ENCODE peak calls at places on chromosomes 1 and 21, in five cellular contexts. One of them, this sample, is unnamed.

GRCh38 chr1:203306089-203306969 is 1.0 kb downstream of the BTG2 start:
- DNase-seq in activated B cell treated with CpG ODN at 0.5 μM for 24 hours: no peak
- DNase-seq in heart left ventricle: peak; percentile 87
- DNase-seq in cardiac muscle cell: peak; percentile 91
- DNase-seq in coronary artery: peak; percentile 94
- DNase-seq in this sample: no peak

GRCh38 chr1:101137144-101138126 is 99.4 kb upstream of the S1PR1 start:
- DNase-seq in activated B cell treated with CpG ODN at 0.5 μM for 24 hours: no peak
- DNase-seq in heart left ventricle: no peak
- DNase-seq in cardiac muscle cell: peak; percentile 89
- DNase-seq in coronary artery: no peak
- DNase-seq in this sample: no peak

GRCh38 chr1:60874703-60875102 is 207.7 kb upstream of the NFIA start:
- DNase-seq in activated B cell treated with CpG ODN at 0.5 μM for 24 hours: no peak
- DNase-seq in heart left ventricle: no peak
- DNase-seq in cardiac muscle cell: peak; percentile 70
- DNase-seq in coronary artery: no peak
- DNase-seq in this sample: no peak

GRCh38 chr1:200041337-200042118 is 14.0 kb downstream of the NR5A2 start:
- DNase-seq in activated B cell treated with CpG ODN at 0.5 μM for 24 hours: no peak
- DNase-seq in heart left ventricle: no peak
- DNase-seq in cardiac muscle cell: no peak
- DNase-seq in coronary artery: peak; percentile 35
- DNase-seq in this sample: no peak

GRCh38 chr1:224852901-224853568 is 76.4 kb upstream of the DNAH14 start:
- DNase-seq in activated B cell treated with CpG ODN at 0.5 μM for 24 hours: no peak
- DNase-seq in heart left ventricle: no peak
- DNase-seq in cardiac muscle cell: peak; percentile 76
- DNase-seq in coronary artery: no peak
- DNase-seq in this sample: peak; percentile 24

GRCh38 chr1:60035925-60036324 is 37.6 kb downstream of the C1orf87 start:
- DNase-seq in activated B cell treated with CpG ODN at 0.5 μM for 24 hours: no peak
- DNase-seq in heart left ventricle: no peak
- DNase-seq in cardiac muscle cell: peak; percentile 3
- DNase-seq in coronary artery: no peak
- DNase-seq in this sample: no peak

GRCh38 chr1:163528710-163529348 is 207.1 kb downstream of the NUF2 start:
- DNase-seq in activated B cell treated with CpG ODN at 0.5 μM for 24 hours: no peak
- DNase-seq in heart left ventricle: no peak
- DNase-seq in cardiac muscle cell: peak; percentile 44
- DNase-seq in coronary artery: no peak
- DNase-seq in this sample: no peak

GRCh38 chr1:182779530-182779929 is 10.0 kb upstream of the NPL start:
- DNase-seq in activated B cell treated with CpG ODN at 0.5 μM for 24 hours: no peak
- DNase-seq in heart left ventricle: no peak
- DNase-seq in cardiac muscle cell: no peak
- DNase-seq in coronary artery: no peak
- DNase-seq in this sample: no peak

GRCh38 chr21:43188712-43189151 is 19.9 kb downstream of the CRYAA start:
- DNase-seq in activated B cell treated with CpG ODN at 0.5 μM for 24 hours: no peak
- DNase-seq in heart left ventricle: peak; percentile 58
- DNase-seq in cardiac muscle cell: no peak
- DNase-seq in coronary artery: peak; percentile 79
- DNase-seq in this sample: no peak

GRCh38 chr1:64759968-64760367 is 15.1 kb downstream of the RAVER2 start:
- DNase-seq in activated B cell treated with CpG ODN at 0.5 μM for 24 hours: no peak
- DNase-seq in heart left ventricle: no peak
- DNase-seq in cardiac muscle cell: no peak
- DNase-seq in coronary artery: no peak
- DNase-seq in this sample: no peak

GRCh38 chr1:18875107-18875795 is 15.8 kb upstream of the TAS1R2 start:
- DNase-seq in activated B cell treated with CpG ODN at 0.5 μM for 24 hours: peak; percentile 48
- DNase-seq in heart left ventricle: peak; percentile 88
- DNase-seq in cardiac muscle cell: peak; percentile 91
- DNase-seq in coronary artery: peak; percentile 86
- DNase-seq in this sample: peak; percentile 84

GRCh38 chr21:44982558-44983244 is 42.9 kb downstream of the SLX9 start:
- DNase-seq in activated B cell treated with CpG ODN at 0.5 μM for 24 hours: no peak
- DNase-seq in heart left ventricle: peak; percentile 73
- DNase-seq in cardiac muscle cell: peak; percentile 92
- DNase-seq in coronary artery: peak; percentile 97
- DNase-seq in this sample: no peak

GRCh38 chr21:25885405-25885804 is 150.6 kb downstream of the GABPA start:
- DNase-seq in activated B cell treated with CpG ODN at 0.5 μM for 24 hours: no peak
- DNase-seq in heart left ventricle: no peak
- DNase-seq in cardiac muscle cell: no peak
- DNase-seq in coronary artery: no peak
- DNase-seq in this sample: no peak

GRCh38 chr1:208951908-208952307 is 631.6 kb upstream of the CAMK1G start:
- DNase-seq in activated B cell treated with CpG ODN at 0.5 μM for 24 hours: no peak
- DNase-seq in heart left ventricle: no peak
- DNase-seq in cardiac muscle cell: no peak
- DNase-seq in coronary artery: no peak
- DNase-seq in this sample: no peak

DNA sequence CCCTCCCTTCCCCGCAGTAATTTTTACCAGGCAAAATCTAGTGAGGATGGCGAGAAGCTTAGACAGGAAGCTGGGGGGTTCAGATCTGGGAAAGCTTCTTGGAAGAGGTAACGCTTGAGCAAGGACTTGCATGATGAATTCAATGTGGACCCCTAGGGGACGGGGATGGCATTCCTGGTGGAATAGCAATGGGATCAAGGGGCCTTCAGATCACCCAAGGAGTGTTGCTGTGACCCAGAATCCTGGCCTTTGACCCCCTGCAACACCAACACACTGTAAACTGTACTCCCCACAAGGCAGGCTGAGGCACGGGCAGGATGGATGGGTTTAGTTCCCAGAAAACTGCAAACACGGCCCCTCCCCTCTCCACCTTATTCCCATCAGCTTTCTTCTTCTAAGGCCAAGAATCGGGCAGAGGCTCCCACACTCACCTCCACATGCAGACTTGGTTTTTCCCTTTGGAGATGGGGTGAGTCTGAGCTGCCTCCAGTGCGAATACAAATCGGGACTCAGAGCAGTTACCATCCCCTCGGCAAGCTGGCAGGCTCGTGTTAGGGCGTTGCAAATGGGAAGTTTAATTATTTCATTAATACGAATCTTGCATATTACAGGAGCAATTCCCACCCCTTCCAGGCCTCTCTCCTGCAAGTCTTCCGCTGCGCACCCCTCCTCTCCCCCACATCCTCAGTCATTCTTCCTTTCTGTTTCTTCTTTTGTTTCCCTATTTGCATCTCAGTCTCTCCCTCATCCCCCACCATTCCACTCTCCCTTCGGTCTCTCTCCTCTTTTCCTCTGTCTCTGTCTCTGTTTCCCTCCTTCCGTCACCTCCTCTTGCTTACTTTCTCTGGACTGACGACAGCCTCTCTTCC is 20.2 kb downstream of the DISP3 start:
- DNase-seq in activated B cell treated with CpG ODN at 0.5 μM for 24 hours: no peak
- DNase-seq in heart left ventricle: no peak
- DNase-seq in cardiac muscle cell: no peak
- DNase-seq in coronary artery: no peak
- DNase-seq in this sample: no peak
- TF ChIP-seq CTCF in activated B cell treated with CpG ODN at 0.5 μM for 24 hours: no peak
- TF ChIP-seq CTCF in heart left ventricle: no peak
- TF ChIP-seq CTCF in cardiac muscle cell: no peak
- TF ChIP-seq CTCF in coronary artery: no peak
- TF ChIP-seq CTCF in this sample: no peak

GRCh38 chr1:165717918-165718515 is 19.7 kb upstream of the ALDH9A1 start:
- DNase-seq in activated B cell treated with CpG ODN at 0.5 μM for 24 hours: no peak
- DNase-seq in heart left ventricle: no peak
- DNase-seq in cardiac muscle cell: peak; percentile 79
- DNase-seq in coronary artery: no peak
- DNase-seq in this sample: peak; percentile 40
- TF ChIP-seq CTCF in activated B cell treated with CpG ODN at 0.5 μM for 24 hours: no peak
- TF ChIP-seq CTCF in heart left ventricle: peak; percentile 50
- TF ChIP-seq CTCF in cardiac muscle cell: peak; percentile 89
- TF ChIP-seq CTCF in coronary artery: peak; percentile 33
- TF ChIP-seq CTCF in this sample: peak; percentile 88

GRCh38 chr1:14961661-14962267 is 191.8 kb upstream of the TMEM51 start:
- DNase-seq in activated B cell treated with CpG ODN at 0.5 μM for 24 hours: no peak
- DNase-seq in heart left ventricle: no peak
- DNase-seq in cardiac muscle cell: no peak
- DNase-seq in coronary artery: no peak
- DNase-seq in this sample: no peak

GRCh38 chr1:14959295-14959694 is 194.3 kb upstream of the TMEM51 start:
- DNase-seq in activated B cell treated with CpG ODN at 0.5 μM for 24 hours: no peak
- DNase-seq in heart left ventricle: no peak
- DNase-seq in cardiac muscle cell: no peak
- DNase-seq in coronary artery: no peak
- DNase-seq in this sample: no peak

GRCh38 chr1:14958249-14959215 is 195.0 kb upstream of the TMEM51 start:
- DNase-seq in activated B cell treated with CpG ODN at 0.5 μM for 24 hours: no peak
- DNase-seq in heart left ventricle: no peak
- DNase-seq in cardiac muscle cell: no peak
- DNase-seq in coronary artery: no peak
- DNase-seq in this sample: no peak

GRCh38 chr1:14964698-14965055 is 188.9 kb upstream of the TMEM51 start:
- DNase-seq in activated B cell treated with CpG ODN at 0.5 μM for 24 hours: no peak
- DNase-seq in heart left ventricle: no peak
- DNase-seq in cardiac muscle cell: no peak
- DNase-seq in coronary artery: no peak
- DNase-seq in this sample: no peak

DNA sequence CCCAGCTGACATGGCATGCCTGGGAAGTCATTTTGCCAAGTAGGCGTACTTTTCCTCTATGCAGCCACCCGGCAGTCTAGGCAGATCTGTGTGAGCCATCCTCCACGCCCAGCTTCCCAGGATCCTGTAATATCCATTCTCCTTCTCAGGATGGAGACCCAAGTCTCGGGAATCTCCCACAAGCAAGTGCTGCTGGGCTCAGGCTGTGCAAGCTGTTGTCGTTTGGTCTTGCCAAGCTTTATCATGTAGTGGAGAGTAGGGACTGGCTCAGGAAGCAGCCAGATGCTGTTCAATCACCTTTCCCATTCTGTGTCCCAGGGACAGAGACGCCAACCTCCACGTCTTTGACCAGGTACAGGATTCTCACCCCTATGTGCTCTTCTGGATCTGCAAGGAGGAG is 191.1 kb upstream of the TMEM51 start:
- DNase-seq in activated B cell treated with CpG ODN at 0.5 μM for 24 hours: no peak
- DNase-seq in heart left ventricle: no peak
- DNase-seq in cardiac muscle cell: no peak
- DNase-seq in coronary artery: no peak
- DNase-seq in this sample: no peak
- TF ChIP-seq CTCF in activated B cell treated with CpG ODN at 0.5 μM for 24 hours: no peak
- TF ChIP-seq CTCF in heart left ventricle: no peak
- TF ChIP-seq CTCF in cardiac muscle cell: no peak
- TF ChIP-seq CTCF in coronary artery: no peak
- TF ChIP-seq CTCF in this sample: no peak

GRCh38 chr1:27575861-27576331 is 28.0 kb downstream of the AHDC1 start:
- DNase-seq in activated B cell treated with CpG ODN at 0.5 μM for 24 hours: peak; percentile 42
- DNase-seq in heart left ventricle: peak; percentile 88
- DNase-seq in cardiac muscle cell: peak; percentile 61
- DNase-seq in coronary artery: no peak
- DNase-seq in this sample: no peak

GRCh38 chr1:27576846-27577245 is 27.1 kb downstream of the AHDC1 start:
- DNase-seq in activated B cell treated with CpG ODN at 0.5 μM for 24 hours: no peak
- DNase-seq in heart left ventricle: no peak
- DNase-seq in cardiac muscle cell: no peak
- DNase-seq in coronary artery: no peak
- DNase-seq in this sample: no peak

GRCh38 chr1:27574001-27574781 is 29.8 kb downstream of the AHDC1 start:
- DNase-seq in activated B cell treated with CpG ODN at 0.5 μM for 24 hours: no peak
- DNase-seq in heart left ventricle: peak; percentile 60
- DNase-seq in cardiac muscle cell: no peak
- DNase-seq in coronary artery: no peak
- DNase-seq in this sample: no peak

GRCh38 chr1:27572679-27573426 is 31.1 kb downstream of the AHDC1 start:
- DNase-seq in activated B cell treated with CpG ODN at 0.5 μM for 24 hours: no peak
- DNase-seq in heart left ventricle: peak; percentile 57
- DNase-seq in cardiac muscle cell: no peak
- DNase-seq in coronary artery: no peak
- DNase-seq in this sample: no peak

GRCh38 chr1:27574871-27575831 is 28.8 kb downstream of the AHDC1 start:
- DNase-seq in activated B cell treated with CpG ODN at 0.5 μM for 24 hours: no peak
- DNase-seq in heart left ventricle: peak; percentile 92
- DNase-seq in cardiac muscle cell: peak; percentile 89
- DNase-seq in coronary artery: peak; percentile 89
- DNase-seq in this sample: no peak
- TF ChIP-seq CTCF in activated B cell treated with CpG ODN at 0.5 μM for 24 hours: no peak
- TF ChIP-seq CTCF in heart left ventricle: peak; percentile 30
- TF ChIP-seq CTCF in cardiac muscle cell: peak; percentile 49
- TF ChIP-seq CTCF in coronary artery: no peak
- TF ChIP-seq CTCF in this sample: no peak

GRCh38 chr1:186806477-186806876 is 22.3 kb upstream of the PLA2G4A start:
- DNase-seq in activated B cell treated with CpG ODN at 0.5 μM for 24 hours: no peak
- DNase-seq in heart left ventricle: no peak
- DNase-seq in cardiac muscle cell: peak; percentile 84
- DNase-seq in coronary artery: no peak
- DNase-seq in this sample: no peak
- TF ChIP-seq CTCF in activated B cell treated with CpG ODN at 0.5 μM for 24 hours: no peak
- TF ChIP-seq CTCF in heart left ventricle: no peak
- TF ChIP-seq CTCF in cardiac muscle cell: peak; percentile 60
- TF ChIP-seq CTCF in coronary artery: no peak
- TF ChIP-seq CTCF in this sample: peak; percentile 47

DNA sequence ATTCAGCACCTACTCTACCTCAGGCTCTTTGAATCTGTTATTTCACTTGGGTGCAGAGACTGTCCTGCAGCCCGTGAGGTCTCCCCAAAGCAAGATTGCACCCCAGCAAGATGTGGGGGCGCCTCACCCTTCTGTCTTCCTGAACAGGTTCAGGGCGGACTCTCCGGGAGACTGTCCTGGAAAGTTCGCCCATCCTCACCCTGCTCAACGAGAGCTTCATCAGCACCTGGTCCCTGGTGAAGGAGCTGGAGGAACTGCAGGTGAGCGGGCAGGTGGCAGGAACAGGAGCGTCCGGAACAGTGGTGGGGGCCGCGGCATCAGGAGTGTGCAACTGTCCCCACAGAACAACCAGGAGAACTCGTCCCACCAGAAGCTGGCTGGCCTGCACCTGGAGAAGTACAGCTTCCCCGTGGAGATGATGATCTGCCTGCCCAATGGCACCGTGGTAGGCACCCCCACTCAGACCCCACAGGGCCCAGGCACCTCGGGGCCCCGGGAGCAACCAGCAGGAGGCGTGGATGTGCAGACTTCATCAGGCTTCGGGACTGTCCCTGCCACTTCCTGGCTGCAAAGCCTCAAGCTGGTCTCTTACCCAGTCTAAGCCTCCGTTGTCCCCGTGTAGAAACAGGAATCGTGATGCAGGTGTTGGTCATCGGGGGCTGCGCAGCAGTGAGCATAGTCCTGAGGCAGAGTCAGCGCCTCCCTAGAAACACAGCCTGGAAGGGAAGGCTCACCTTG is 5.9 kb upstream of the MTFR1L start:
- DNase-seq in activated B cell treated with CpG ODN at 0.5 μM for 24 hours: no peak
- DNase-seq in heart left ventricle: no peak
- DNase-seq in cardiac muscle cell: no peak
- DNase-seq in coronary artery: peak; percentile 72
- DNase-seq in this sample: no peak
- TF ChIP-seq CTCF in activated B cell treated with CpG ODN at 0.5 μM for 24 hours: no peak
- TF ChIP-seq CTCF in heart left ventricle: no peak
- TF ChIP-seq CTCF in cardiac muscle cell: no peak
- TF ChIP-seq CTCF in coronary artery: no peak
- TF ChIP-seq CTCF in this sample: no peak

GRCh38 chr1:31335007-31335406 is 37.9 kb downstream of the FABP3 start:
- DNase-seq in activated B cell treated with CpG ODN at 0.5 μM for 24 hours: no peak
- DNase-seq in heart left ventricle: no peak
- DNase-seq in cardiac muscle cell: peak; percentile 60
- DNase-seq in coronary artery: no peak
- DNase-seq in this sample: no peak
- TF ChIP-seq CTCF in activated B cell treated with CpG ODN at 0.5 μM for 24 hours: no peak
- TF ChIP-seq CTCF in heart left ventricle: peak; percentile 31
- TF ChIP-seq CTCF in cardiac muscle cell: peak; percentile 68
- TF ChIP-seq CTCF in coronary artery: no peak
- TF ChIP-seq CTCF in this sample: peak; percentile 75

This sample was measured in D721Med.